ENCODE peak calls at places on chromosomes 11 and 22, in five cellular contexts. J is IMR-90; Q is Peyer's patch; W is stimulated activated CD4-positive, alpha-beta T cell treated with anti-CD3 and anti-CD28 coated beads, TNF-alpha, amount 100 ng/mL, for 48 hours; M is NCI-H1417. X is an unnamed sample.

GRCh38 chr22:42190274-42190673 is 59.7 kb upstream of the CYP2D6 start:
- DNase-seq in J (no peak), Q (no peak), W (no peak), M (no peak), X (no peak)

GRCh38 chr11:80937831-80938230 is 1497.0 kb upstream of the TENM4 start:
- DNase-seq in J (no peak), Q (no peak), W (no peak), M (no peak), X (peak; percentile 26)

GRCh38 chr11:115384236-115384635 is 120.0 kb downstream of the CADM1 start:
- DNase-seq in J (no peak), Q (no peak), W (no peak), M (peak; percentile 81), X (no peak)

GRCh38 chr11:1306186-1307162 is 3.0 kb downstream of the TOLLIP start:
- DNase-seq in J (no peak), Q (no peak), W (no peak), M (no peak), X (no peak)

GRCh38 chr11:100887659-100888058 is 200.6 kb downstream of the ARHGAP42 start:
- DNase-seq in J (no peak), Q (no peak), W (no peak), M (no peak), X (no peak)

GRCh38 chr22:20013382-20013871 is 3.2 kb downstream of the ARVCF start:
- DNase-seq in J (peak; percentile 47), Q (peak; percentile 70), W (no peak), M (no peak), X (peak; percentile 26)

GRCh38 chr11:114034956-114035355 is 24.6 kb upstream of the ZBTB16 start:
- DNase-seq in J (no peak), Q (no peak), W (no peak), M (no peak), X (no peak)

GRCh38 chr11:6413791-6414231 is 5.1 kb downstream of the APBB1 start:
- DNase-seq in J (no peak), Q (no peak), W (no peak), M (peak; percentile 57), X (no peak)

GRCh38 chr11:11567862-11568650 is 53.7 kb downstream of the GALNT18 start:
- DNase-seq in J (peak; percentile 30), Q (no peak), W (no peak), M (peak; percentile 14), X (no peak)

GRCh38 chr11:45517171-45517770 is 148.2 kb downstream of the CHST1 start:
- DNase-seq in J (no peak), Q (no peak), W (no peak), M (no peak), X (no peak)

GRCh38 chr11:7384691-7385090 is 100.6 kb upstream of the OLFML1 start:
- DNase-seq in J (no peak), Q (no peak), W (no peak), M (no peak), X (no peak)

GRCh38 chr22:50112151-50113118 is 22.6 kb downstream of the MOV10L1 start:
- DNase-seq in J (peak; percentile 86), Q (no peak), W (no peak), M (no peak), X (peak; percentile 85)

GRCh38 chr22:21643533-21644357 is 1.6 kb downstream of the SDF2L1 start:
- DNase-seq in J (no peak), Q (no peak), W (no peak), M (no peak), X (no peak)

GRCh38 chr22:37529652-37530345 is 10.6 kb upstream of the CARD10 start:
- DNase-seq in J (no peak), Q (peak; percentile 66), W (no peak), M (no peak), X (no peak)

GRCh38 chr11:12731841-12732336 is 57.7 kb downstream of the TEAD1 start:
- DNase-seq in J (peak; percentile 54), Q (no peak), W (no peak), M (no peak), X (peak; percentile 37)

GRCh38 chr11:34633990-34634725 is 13.3 kb downstream of the EHF start:
- DNase-seq in J (peak; percentile 51), Q (no peak), W (no peak), M (no peak), X (no peak)

GRCh38 chr11:91778758-91779157 is 445.9 kb upstream of the FAT3 start:
- DNase-seq in J (no peak), Q (no peak), W (no peak), M (no peak), X (no peak)

GRCh38 chr11:1573077-1573846 is 1.2 kb upstream of the DUSP8 start:
- DNase-seq in J (no peak), Q (peak; percentile 72), W (no peak), M (peak; percentile 50), X (no peak)

GRCh38 chr11:18064450-18065048 is 18.5 kb upstream of the TPH1 start:
- DNase-seq in J (no peak), Q (no peak), W (no peak), M (peak; percentile 27), X (no peak)

GRCh38 chr22:24411256-24412004 is 16.0 kb upstream of the ADORA2A start:
- DNase-seq in J (no peak), Q (peak; percentile 43), W (no peak), M (no peak), X (no peak)

GRCh38 chr11:69380451-69380901 is 86.5 kb downstream of the MYEOV start:
- DNase-seq in J (no peak), Q (peak; percentile 34), W (no peak), M (no peak), X (no peak)

GRCh38 chr22:37378642-37379058 is 48.6 kb downstream of the ELFN2 start:
- DNase-seq in J (no peak), Q (no peak), W (no peak), M (no peak), X (no peak)

GRCh38 chr22:42820075-42820763 is 36.9 kb downstream of the ARFGAP3 start:
- DNase-seq in J (peak; percentile 93), Q (no peak), W (no peak), M (no peak), X (peak; percentile 40)

GRCh38 chr22:46297151-46297819 is 615 bp downstream of the GTSE1 start:
- DNase-seq in J (peak; percentile 35), Q (no peak), W (peak; percentile 18), M (no peak), X (peak; percentile 20)

GRCh38 chr11:113249491-113249763 is 65.0 kb upstream of the TTC12 start:
- DNase-seq in J (no peak), Q (no peak), W (no peak), M (no peak), X (no peak)

GRCh38 chr11:127993788-127994187 is 593.6 kb downstream of the ETS1 start:
- DNase-seq in J (no peak), Q (no peak), W (no peak), M (no peak), X (no peak)

GRCh38 chr11:86524603-86525352 is 147.6 kb downstream of the ME3 start:
- DNase-seq in J (peak; percentile 73), Q (no peak), W (no peak), M (no peak), X (peak; percentile 60)

GRCh38 chr11:77082838-77083552 is 16.2 kb downstream of the CAPN5 start:
- DNase-seq in J (peak; percentile 38), Q (peak; percentile 81), W (no peak), M (no peak), X (peak; percentile 44)

GRCh38 chr22:28750471-28750881 is 8.6 kb downstream of the HSCB start:
- DNase-seq in J (peak; percentile 93), Q (no peak), W (no peak), M (no peak), X (peak; percentile 72)

GRCh38 chr22:45602824-45603301 is 68.8 kb upstream of the ATXN10 start:
- DNase-seq in J (no peak), Q (no peak), W (no peak), M (peak; percentile 31), X (peak; percentile 47)

GRCh38 chr11:69731110-69731509 is 27.3 kb upstream of the FGF19 start:
- DNase-seq in J (no peak), Q (no peak), W (no peak), M (no peak), X (no peak)

GRCh38 chr11:88280673-88281316 is 56.7 kb downstream of the CTSC start:
- DNase-seq in J (no peak), Q (no peak), W (no peak), M (no peak), X (no peak)

GRCh38 chr11:115477410-115477809 is 26.8 kb downstream of the CADM1 start:
- DNase-seq in J (no peak), Q (no peak), W (no peak), M (no peak), X (no peak)

GRCh38 chr11:64342869-64343739 is 3.1 kb downstream of the CCDC88B start:
- DNase-seq in J (no peak), Q (no peak), W (no peak), M (no peak), X (peak; percentile 7)

GRCh38 chr11:130301002-130301401 is 13.7 kb downstream of the ZBTB44 start:
- DNase-seq in J (no peak), Q (no peak), W (no peak), M (no peak), X (no peak)

GRCh38 chr11:28858076-28858475 is 749.9 kb downstream of the METTL15 start:
- DNase-seq in J (peak; percentile 16), Q (no peak), W (no peak), M (no peak), X (no peak)

GRCh38 chr22:47168900-47169800 is 406.7 kb downstream of the TBC1D22A start:
- DNase-seq in J (peak; percentile 8), Q (peak; percentile 44), W (no peak), M (no peak), X (no peak)